ENCODE peak calls at places on chromosomes 13 and 19, in ten cellular contexts. X is T-helper 2 cell; W is GM12892; L is tibial artery; S is anterior cingulate cortex; Z is AG04450; P is ELR; E is fibroblast of mammary gland; A is stimulated activated CD4-positive, alpha-beta T cell treated with anti-CD3 and anti-CD28 coated beads, Interleukin-4, amount 100 ng/mL, for 24 hours; F is non-pigmented ciliary epithelial cell. V is an unnamed sample.

GRCh38 chr13:21242236-21242635 is 65.8 kb downstream of the MRPL57 start:
- DNase-seq in X (no peak), W (no peak), L (no peak), S (no peak), Z (no peak), P (no peak), E (no peak), A (no peak), F (no peak), V (no peak)

GRCh38 chr13:106986687-106987434 is 418.9 kb upstream of the ARGLU1 start:
- DNase-seq in X (no peak), W (no peak), L (no peak), S (no peak), Z (no peak), P (no peak), E (no peak), A (no peak), F (no peak), V (no peak)

GRCh38 chr19:50046649-50047503 is 21.1 kb downstream of the ZNF473 start:
- DNase-seq in X (peak; percentile 17), W (no peak), L (no peak), S (peak; percentile 16), Z (no peak), P (peak; percentile 37), E (no peak), A (peak; percentile 70), F (no peak), V (no peak)

GRCh38 chr13:114074671-114075315 is 57.6 kb downstream of the RASA3 start:
- DNase-seq in X (no peak), W (no peak), L (peak; percentile 46), S (no peak), Z (no peak), P (no peak), E (no peak), A (no peak), F (no peak), V (no peak)

GRCh38 chr19:37551123-37551993 is 43.2 kb downstream of the ZNF571 start:
- DNase-seq in X (peak; percentile 85), W (peak; percentile 46), L (no peak), S (no peak), Z (peak; percentile 7), P (peak; percentile 63), E (peak; percentile 72), A (peak; percentile 27), F (no peak), V (no peak)

GRCh38 chr19:893775-894090 is 449 bp downstream of the RNU6-9 start:
- DNase-seq in X (no peak), W (no peak), L (no peak), S (no peak), Z (no peak), P (no peak), E (no peak), A (no peak), F (no peak), V (no peak)

GRCh38 chr19:56066152-56067023 is 54.7 kb downstream of the ZNF787 start:
- DNase-seq in X (peak; percentile 54), W (peak; percentile 62), L (no peak), S (peak; percentile 40), Z (peak; percentile 4), P (peak; percentile 62), E (peak; percentile 38), A (peak; percentile 66), F (no peak), V (no peak)

GRCh38 chr13:20489185-20489820 is 36.4 kb downstream of the CRYL1 start:
- DNase-seq in X (no peak), W (no peak), L (no peak), S (no peak), Z (no peak), P (no peak), E (peak; percentile 56), A (no peak), F (no peak), V (no peak)

GRCh38 chr13:113845055-113845454 is 18.8 kb downstream of the GAS6 start:
- DNase-seq in X (no peak), W (no peak), L (peak; percentile 62), S (no peak), Z (no peak), P (no peak), E (no peak), A (no peak), F (no peak), V (no peak)

GRCh38 chr19:16111909-16112752 is 442 bp downstream of the RAB8A start:
- DNase-seq in X (no peak), W (no peak), L (no peak), S (no peak), Z (no peak), P (no peak), E (no peak), A (no peak), F (no peak), V (no peak)

GRCh38 chr19:52464798-52465470 is 11.6 kb downstream of the ZNF578 start:
- DNase-seq in X (no peak), W (no peak), L (no peak), S (no peak), Z (no peak), P (no peak), E (no peak), A (no peak), F (no peak), V (no peak)

GRCh38 chr19:8988204-8988603 is 22.0 kb downstream of the MUC16 start:
- DNase-seq in X (peak; percentile 12), W (no peak), L (no peak), S (no peak), Z (no peak), P (no peak), E (no peak), A (peak; percentile 21), F (no peak), V (no peak)

GRCh38 chr13:84121456-84121855 is 239.2 kb upstream of the SLITRK1 start:
- DNase-seq in X (no peak), W (no peak), L (no peak), S (no peak), Z (no peak), P (no peak), E (no peak), A (no peak), F (no peak), V (no peak)

GRCh38 chr19:16618248-16618647 is 9.8 kb downstream of the MED26 start:
- DNase-seq in X (no peak), W (no peak), L (no peak), S (no peak), Z (no peak), P (no peak), E (no peak), A (no peak), F (no peak), V (no peak)

GRCh38 chr19:58563034-58563573 is 4.7 kb upstream of the UBE2M start:
- DNase-seq in X (no peak), W (peak; percentile 58), L (peak; percentile 69), S (no peak), Z (no peak), P (no peak), E (no peak), A (peak; percentile 46), F (no peak), V (no peak)

GRCh38 chr13:20519887-20520286 is 5.8 kb downstream of the CRYL1 start:
- DNase-seq in X (no peak), W (no peak), L (no peak), S (no peak), Z (no peak), P (no peak), E (peak; percentile 45), A (no peak), F (no peak), V (no peak)

GRCh38 chr19:7915250-7916136 is 863 bp downstream of the TGFBR3L start:
- DNase-seq in X (no peak), W (no peak), L (no peak), S (no peak), Z (no peak), P (no peak), E (no peak), A (no peak), F (no peak), V (no peak)

GRCh38 chr13:95002968-95003813 is 290.8 kb upstream of the SOX21 start:
- DNase-seq in X (no peak), W (no peak), L (no peak), S (no peak), Z (no peak), P (no peak), E (no peak), A (no peak), F (no peak), V (no peak)

GRCh38 chr13:21949818-21950429 is 279.1 kb downstream of the FGF9 start:
- DNase-seq in X (no peak), W (no peak), L (no peak), S (no peak), Z (no peak), P (no peak), E (no peak), A (no peak), F (no peak), V (no peak)

GRCh38 chr19:48372904-48373303 is 8.7 kb downstream of the SYNGR4 start:
- DNase-seq in X (no peak), W (no peak), L (no peak), S (no peak), Z (no peak), P (no peak), E (no peak), A (no peak), F (no peak), V (no peak)

GRCh38 chr13:77952737-77953136 is 34.1 kb upstream of the EDNRB start:
- DNase-seq in X (no peak), W (no peak), L (no peak), S (no peak), Z (no peak), P (no peak), E (no peak), A (no peak), F (no peak), V (no peak)

GRCh38 chr13:107969551-107969950 is 245.8 kb downstream of the LIG4 start:
- DNase-seq in X (no peak), W (no peak), L (no peak), S (no peak), Z (no peak), P (no peak), E (no peak), A (no peak), F (no peak), V (no peak)

GRCh38 chr13:77353980-77354379 is 27.1 kb upstream of the MYCBP2 start:
- DNase-seq in X (no peak), W (no peak), L (no peak), S (no peak), Z (no peak), P (no peak), E (no peak), A (no peak), F (no peak), V (no peak)

GRCh38 chr19:13796301-13797057 is 1.2 kb downstream of the ZSWIM4 start:
- DNase-seq in X (no peak), W (no peak), L (peak; percentile 94), S (no peak), Z (peak; percentile 86), P (peak; percentile 99), E (peak; percentile 97), A (no peak), F (peak; percentile 82), V (peak; percentile 74)

GRCh38 chr13:24148414-24149305 is 11.9 kb upstream of the SPATA13 start:
- DNase-seq in X (no peak), W (no peak), L (no peak), S (no peak), Z (peak; percentile 95), P (peak; percentile 99), E (peak; percentile 98), A (no peak), F (peak; percentile 90), V (peak; percentile 97)

GRCh38 chr13:63625869-63626268 is 2210.2 kb upstream of the PCDH20 start:
- DNase-seq in X (no peak), W (no peak), L (no peak), S (no peak), Z (no peak), P (peak; percentile 36), E (peak; percentile 20), A (no peak), F (no peak), V (no peak)

GRCh38 chr13:44750618-44751017 is 174.5 kb upstream of the TSC22D1 start:
- DNase-seq in X (no peak), W (no peak), L (no peak), S (no peak), Z (no peak), P (no peak), E (no peak), A (no peak), F (no peak), V (no peak)

GRCh38 chr13:26095338-26095737 is 43.5 kb upstream of the SHISA2 start:
- DNase-seq in X (no peak), W (no peak), L (no peak), S (no peak), Z (no peak), P (peak; percentile 7), E (no peak), A (no peak), F (no peak), V (no peak)